ENCODE peak calls at places on chromosomes 12 and 14, in four cellular contexts. T, X, H and W are unnamed samples.

GRCh38 chr12:49877066-49877465 is 26.6 kb downstream of the FAIM2 start:
- DNase-seq in H (no peak), X (no peak), T (no peak), W (no peak)

GRCh38 chr14:32896979-32897723 is 41.5 kb upstream of the NPAS3 start:
- DNase-seq in T (no peak), X (peak), H (no peak), W (no peak)

GRCh38 chr12:49515266-49515665 is 23.6 kb upstream of the KCNH3 start:
- DNase-seq in T (peak), H (no peak), X (no peak), W (no peak)

GRCh38 chr14:84965279-84965678 is 564.7 kb upstream of the FLRT2 start:
- DNase-seq in H (no peak), X (no peak), T (no peak), W (no peak)

GRCh38 chr12:47770086-47770726 is 2.8 kb upstream of the SLC48A1 start:
- DNase-seq in H (no peak), X (peak), T (no peak), W (no peak)

GRCh38 chr14:101980700-101981099 is 16.3 kb downstream of the DYNC1H1 start:
- DNase-seq in H (no peak), T (peak), X (peak), W (no peak)

GRCh38 chr14:104399432-104400155 is 180.0 kb upstream of the C14orf180 start:
- DNase-seq in T (no peak), X (no peak), H (no peak), W (no peak)

GRCh38 chr14:92687681-92688433 is 60.6 kb downstream of the LGMN start:
- DNase-seq in X (no peak), T (no peak), H (no peak), W (peak)

GRCh38 chr12:79555006-79555925 is 135.5 kb downstream of the PAWR start:
- DNase-seq in T (peak), H (no peak), X (peak), W (no peak)

GRCh38 chr12:88706286-88706685 is 126.0 kb upstream of the KITLG start:
- DNase-seq in X (no peak), T (no peak), H (no peak), W (no peak)

GRCh38 chr14:34699873-34700621 is 14.3 kb downstream of the CFL2 start:
- DNase-seq in X (peak), H (no peak), T (peak), W (no peak)

GRCh38 chr14:61477845-61478438 is 156.6 kb downstream of the PRKCH start:
- DNase-seq in T (peak), H (no peak), X (no peak), W (no peak)

GRCh38 chr12:129558036-129558435 is 345.8 kb downstream of the TMEM132D start:
- DNase-seq in X (no peak), T (no peak), H (no peak), W (no peak)

GRCh38 chr14:106877527-106877926 is 1351.1 kb downstream of the TMEM121 start:
- DNase-seq in H (no peak), X (no peak), T (no peak), W (no peak)

GRCh38 chr12:116266631-116267349 is 10.7 kb downstream of the MED13L start:
- DNase-seq in H (no peak), T (no peak), X (no peak), W (no peak)

GRCh38 chr12:108187831-108188230 is 58.7 kb downstream of the WSCD2 start:
- DNase-seq in X (no peak), H (no peak), T (no peak), W (no peak)

GRCh38 chr14:36605506-36605857 is 23.1 kb upstream of the NKX2-8 start:
- DNase-seq in T (no peak), H (no peak), X (peak), W (no peak)
- TF ChIP-seq NR3C1 in T (no peak), H (no peak), X (no peak), W (no peak)

GRCh38 chr12:26276709-26277108 is 81.3 kb downstream of the SSPN start:
- DNase-seq in H (no peak), T (no peak), X (no peak), W (no peak)

GRCh38 chr12:26279908-26280307 is 84.5 kb downstream of the SSPN start:
- DNase-seq in H (no peak), X (no peak), T (no peak), W (no peak)

GRCh38 chr12:26277511-26278246 is 82.3 kb downstream of the SSPN start:
- DNase-seq in X (no peak), T (no peak), H (no peak), W (no peak)

GRCh38 chr12:26278666-26279065 is 83.3 kb downstream of the SSPN start:
- DNase-seq in T (no peak), H (no peak), X (no peak), W (no peak)

DNA sequence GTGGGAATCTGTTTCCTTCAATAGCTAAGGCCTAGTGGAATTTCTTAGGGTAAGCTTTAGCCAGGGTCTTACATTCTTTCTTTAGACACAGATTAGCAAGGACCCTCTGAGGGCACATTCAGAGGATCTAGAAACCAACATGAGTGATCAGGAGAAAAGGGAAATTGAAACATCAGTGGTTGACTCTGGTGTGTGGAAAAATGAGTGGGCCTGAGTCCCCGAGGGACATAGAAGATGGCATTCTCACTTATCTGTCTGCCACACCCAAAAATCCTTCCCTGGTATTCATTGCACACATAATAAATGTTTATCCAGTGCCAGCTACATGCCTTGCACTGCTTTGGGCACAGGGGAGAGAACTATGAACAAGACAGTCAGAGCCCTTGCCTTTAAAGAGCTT is 82.9 kb downstream of the SSPN start:
- DNase-seq in X (no peak), H (no peak), T (no peak), W (no peak)
- TF ChIP-seq NR3C1 in X (no peak), H (no peak), T (no peak), W (no peak)

GRCh38 chr14:89956294-89957009 is 725 bp downstream of the TDP1 start:
- DNase-seq in T (peak), H (no peak), X (peak), W (peak)

GRCh38 chr14:89958966-89959365 is 3.2 kb downstream of the TDP1 start:
- DNase-seq in X (no peak), H (no peak), T (no peak), W (no peak)

GRCh38 chr14:89959853-89960493 is 4.2 kb downstream of the TDP1 start:
- DNase-seq in T (no peak), H (no peak), X (no peak), W (no peak)

GRCh38 chr14:89955418-89956293 is at the start of gene TDP1:
- DNase-seq in X (peak), H (peak), T (peak), W (peak)

DNA sequence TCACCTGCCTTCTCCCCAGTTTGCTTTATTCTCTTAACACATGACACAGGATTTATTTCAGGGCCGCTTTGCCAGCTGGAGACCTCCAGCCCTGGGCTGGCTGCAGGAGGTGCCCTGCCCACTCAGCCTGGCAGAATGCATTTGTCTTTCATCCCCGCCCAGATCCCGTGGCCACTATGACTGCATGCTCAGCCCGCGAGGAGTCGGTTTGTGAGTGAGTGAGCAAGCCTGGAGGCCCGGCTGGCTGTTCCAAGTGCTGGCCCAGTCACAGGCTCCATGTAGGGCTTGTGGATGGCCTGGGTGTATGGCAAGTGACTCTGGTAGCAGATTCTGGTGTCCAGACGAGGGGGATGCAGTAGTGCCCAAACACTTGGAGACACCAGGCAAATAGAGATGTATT is 2.1 kb downstream of the TDP1 start:
- DNase-seq in T (no peak), H (no peak), X (no peak), W (no peak)
- TF ChIP-seq NR3C1 in T (no peak), H (no peak), X (no peak), W (no peak)

GRCh38 chr12:132576701-132577100 is 33.7 kb downstream of the LRCOL1 start:
- DNase-seq in X (no peak), T (no peak), H (no peak), W (no peak)

GRCh38 chr12:132575661-132576060 is 34.7 kb downstream of the LRCOL1 start:
- DNase-seq in T (no peak), H (no peak), X (no peak), W (no peak)

GRCh38 chr12:132572801-132573760 is 37.3 kb downstream of the LRCOL1 start:
- DNase-seq in T (no peak), X (no peak), H (no peak), W (no peak)

GRCh38 chr12:132572106-132572505 is 38.3 kb downstream of the LRCOL1 start:
- DNase-seq in H (no peak), X (no peak), T (no peak), W (no peak)

GRCh38 chr12:132574271-132574996 is 35.9 kb downstream of the LRCOL1 start:
- DNase-seq in X (no peak), T (no peak), H (no peak), W (no peak)
- TF ChIP-seq NR3C1 in X (no peak), T (no peak), H (no peak), W (no peak)

GRCh38 chr12:13380297-13380696 is 183.8 kb downstream of the EMP1 start:
- DNase-seq in T (no peak), H (no peak), X (no peak), W (no peak)
- TF ChIP-seq NR3C1 in T (no peak), H (no peak), X (no peak), W (no peak)

DNA sequence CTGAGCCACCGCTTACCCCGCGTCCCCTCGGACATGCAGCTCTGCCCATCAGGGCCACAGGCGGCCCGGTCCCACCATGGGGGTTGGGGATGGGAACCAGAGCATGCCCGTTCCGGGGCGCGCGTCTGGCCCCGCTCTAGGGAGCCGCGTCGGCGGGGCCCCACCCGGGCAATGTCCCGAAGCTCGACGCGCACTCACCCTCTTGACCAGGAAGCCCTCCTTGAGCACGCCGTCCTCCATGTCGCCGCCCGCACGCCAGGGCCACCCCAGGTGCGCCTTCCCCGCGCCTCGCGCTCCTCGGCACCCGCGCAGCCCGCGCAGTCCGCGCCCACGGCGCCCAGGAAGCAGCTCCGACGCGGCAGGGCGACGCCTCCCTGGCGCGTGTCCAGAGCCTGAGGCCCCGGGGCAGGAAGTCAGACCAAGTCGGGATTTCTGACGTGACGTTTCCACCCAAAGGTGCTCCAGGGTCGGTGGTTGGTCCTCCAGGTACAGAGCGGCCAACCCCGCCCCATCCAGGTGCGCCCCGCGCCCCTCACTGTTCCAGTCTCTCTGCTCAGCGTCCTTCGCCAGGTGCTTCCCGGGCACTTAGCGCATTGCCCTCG is at the start of gene PLEK2:
- DNase-seq in X (no peak), T (peak), H (no peak), W (peak)
- TF ChIP-seq NR3C1 in X (no peak), T (no peak), H (no peak), W (no peak)

GRCh38 chr12:5433081-5433839 is 1.4 kb downstream of the NTF3 start:
- DNase-seq in X (no peak), H (no peak), T (no peak), W (peak)
- TF ChIP-seq NR3C1 in X (no peak), H (no peak), T (no peak), W (no peak)